ENCODE peak calls at places on chromosomes 16 and 17, in five cellular contexts. R, S, U, Z and W are unnamed samples.
A peak's percentile ranks its signal among the peaks of the same experiment; 100 is the strongest.

GRCh38 chr17:66691644-66692500 is 143.0 kb upstream of the CACNG5 start:
- DNase-seq in Z (no peak), R (peak; percentile 20), U (no peak), S (no peak), W (no peak)

GRCh38 chr16:31382485-31383161 is 10.5 kb upstream of the ITGAD start:
- DNase-seq in S (peak; percentile 77), Z (peak; percentile 67), U (peak; percentile 76), R (peak; percentile 86), W (peak; percentile 66)

GRCh38 chr17:43943769-43944418 is 1.6 kb upstream of the PPY start:
- DNase-seq in S (peak; percentile 90), Z (peak; percentile 86), R (peak; percentile 84), U (peak; percentile 76), W (peak; percentile 87)

GRCh38 chr16:75301804-75302203 is 50.4 kb upstream of the BCAR1 start:
- DNase-seq in U (no peak), Z (no peak), R (no peak), S (no peak), W (no peak)

GRCh38 chr17:50661348-50661747 is 26.7 kb downstream of the ABCC3 start:
- DNase-seq in Z (no peak), R (no peak), S (no peak), U (no peak), W (no peak)

GRCh38 chr17:74249966-74250365 is 24.1 kb upstream of the DNAI2 start:
- DNase-seq in S (no peak), U (no peak), Z (no peak), R (peak; percentile 23), W (no peak)

GRCh38 chr17:83203073-83203471 is 123.7 kb downstream of the METRNL start:
- DNase-seq in U (no peak), Z (peak; percentile 37), R (peak; percentile 90), S (no peak), W (no peak)

GRCh38 chr17:45282683-45283644 is 21.1 kb upstream of the SPATA32 start:
- DNase-seq in S (no peak), R (no peak), U (no peak), Z (no peak), W (no peak)

GRCh38 chr16:53434436-53435065 is at the start of gene RBL2:
- DNase-seq in R (peak; percentile 90), S (peak; percentile 79), U (peak; percentile 16), Z (peak; percentile 87), W (peak; percentile 73)

GRCh38 chr17:57953703-57954420 is 1.4 kb downstream of the CUEDC1 start:
- DNase-seq in Z (no peak), S (no peak), U (no peak), R (no peak), W (no peak)

GRCh38 chr16:75099738-75100615 is 16.6 kb downstream of the LDHD start:
- DNase-seq in S (no peak), R (peak; percentile 97), U (no peak), Z (no peak), W (no peak)

DNA sequence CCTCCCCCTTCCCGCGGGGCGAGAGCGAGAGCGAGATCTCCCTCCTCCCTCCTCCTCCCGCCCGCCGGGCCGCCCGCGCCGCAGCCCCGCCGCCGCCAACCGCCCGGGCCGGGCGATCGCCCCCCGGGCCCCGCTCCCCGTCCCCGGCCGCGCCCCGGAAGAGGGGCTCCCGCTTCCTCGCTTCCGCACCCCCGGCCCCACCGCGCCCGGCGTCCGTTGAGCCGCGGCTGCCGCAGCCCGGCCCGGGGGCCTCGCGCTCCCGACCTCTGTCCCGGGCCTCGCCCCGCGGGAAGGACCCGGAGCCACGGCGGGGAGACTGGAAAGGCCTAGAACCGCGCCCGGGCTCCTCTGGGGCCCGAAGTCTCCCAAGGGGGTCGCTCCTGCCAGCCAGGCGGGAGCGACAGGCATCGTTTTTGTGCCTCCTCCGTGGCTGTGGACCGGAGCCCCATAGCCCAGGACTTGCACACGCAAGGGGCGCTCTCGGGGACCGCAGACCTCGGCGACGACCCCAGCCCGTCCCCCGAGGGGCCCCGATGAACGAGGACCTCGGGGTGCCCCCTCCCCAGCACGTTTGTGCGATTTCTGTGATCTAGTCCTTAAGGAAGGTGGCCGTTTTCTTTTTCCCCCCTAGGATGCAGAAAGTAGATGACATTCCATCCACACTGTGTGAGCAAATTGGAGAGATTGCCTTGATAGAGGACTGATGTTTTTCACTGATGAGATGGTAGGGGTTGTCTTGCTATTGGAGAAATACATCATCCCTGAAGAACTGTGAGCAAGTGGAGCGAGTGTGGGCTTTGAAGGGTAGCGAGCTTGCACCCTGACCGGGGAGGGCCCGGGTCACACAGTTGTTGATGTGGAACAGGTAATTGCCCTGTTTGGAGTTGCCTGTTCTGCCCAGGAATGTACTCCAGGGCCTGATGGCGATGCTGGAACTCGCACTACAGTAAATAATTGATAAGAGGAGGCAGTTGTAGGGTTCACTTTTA is 610 bp downstream of the BANP start:
- DNase-seq in U (no peak), R (peak; percentile 58), Z (no peak), S (peak; percentile 47), W (no peak)
- TF ChIP-seq CTCF in U (no peak), R (no peak), Z (no peak), S (no peak), W (peak; percentile 43)

DNA sequence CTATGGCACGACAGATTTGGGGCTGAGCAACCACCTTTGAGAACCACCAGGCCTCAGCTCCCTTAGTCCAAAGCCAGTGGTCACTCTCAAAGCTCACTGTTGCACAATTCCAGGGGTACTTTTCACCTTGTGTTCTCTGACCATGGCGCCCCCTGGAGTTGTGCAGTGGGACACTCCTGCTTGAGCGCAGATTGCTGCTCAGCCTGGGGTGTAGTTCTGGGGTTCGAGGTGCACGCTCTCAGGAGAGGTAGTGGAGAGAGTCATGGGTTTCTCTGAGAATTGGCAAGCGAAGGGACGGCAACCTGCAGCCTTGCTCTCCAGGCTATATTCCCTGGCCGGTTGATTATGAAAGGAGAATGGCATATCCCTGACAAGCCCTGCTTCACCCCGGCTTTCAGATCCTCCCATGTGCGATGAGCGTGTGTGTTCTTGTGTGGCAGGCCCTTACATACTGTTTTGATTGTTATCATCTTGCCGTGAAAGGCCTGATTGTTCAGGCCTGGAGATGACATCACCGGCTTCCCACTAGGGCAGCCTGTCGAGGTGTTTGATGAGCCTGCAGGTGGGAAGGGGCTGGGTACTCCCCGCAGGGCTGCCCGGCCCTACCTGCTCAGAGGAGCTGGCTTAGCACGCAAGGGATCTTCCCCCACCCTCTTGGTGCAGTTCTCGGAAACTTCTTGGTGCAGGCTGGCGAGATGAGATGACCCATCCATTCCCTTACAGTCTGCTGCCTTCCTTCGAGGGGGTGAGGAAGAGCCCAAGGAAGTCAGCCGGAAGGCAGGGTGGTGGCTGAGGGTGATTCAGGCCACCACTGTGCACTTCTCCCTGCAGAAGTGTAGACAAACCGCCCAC is 431.2 kb downstream of the SLC39A11 start:
- DNase-seq in Z (no peak), R (no peak), S (no peak), U (no peak), W (peak; percentile 22)
- TF ChIP-seq CTCF in Z (no peak), R (peak; percentile 7), S (peak; percentile 13), U (peak; percentile 23), W (peak; percentile 63)

DNA sequence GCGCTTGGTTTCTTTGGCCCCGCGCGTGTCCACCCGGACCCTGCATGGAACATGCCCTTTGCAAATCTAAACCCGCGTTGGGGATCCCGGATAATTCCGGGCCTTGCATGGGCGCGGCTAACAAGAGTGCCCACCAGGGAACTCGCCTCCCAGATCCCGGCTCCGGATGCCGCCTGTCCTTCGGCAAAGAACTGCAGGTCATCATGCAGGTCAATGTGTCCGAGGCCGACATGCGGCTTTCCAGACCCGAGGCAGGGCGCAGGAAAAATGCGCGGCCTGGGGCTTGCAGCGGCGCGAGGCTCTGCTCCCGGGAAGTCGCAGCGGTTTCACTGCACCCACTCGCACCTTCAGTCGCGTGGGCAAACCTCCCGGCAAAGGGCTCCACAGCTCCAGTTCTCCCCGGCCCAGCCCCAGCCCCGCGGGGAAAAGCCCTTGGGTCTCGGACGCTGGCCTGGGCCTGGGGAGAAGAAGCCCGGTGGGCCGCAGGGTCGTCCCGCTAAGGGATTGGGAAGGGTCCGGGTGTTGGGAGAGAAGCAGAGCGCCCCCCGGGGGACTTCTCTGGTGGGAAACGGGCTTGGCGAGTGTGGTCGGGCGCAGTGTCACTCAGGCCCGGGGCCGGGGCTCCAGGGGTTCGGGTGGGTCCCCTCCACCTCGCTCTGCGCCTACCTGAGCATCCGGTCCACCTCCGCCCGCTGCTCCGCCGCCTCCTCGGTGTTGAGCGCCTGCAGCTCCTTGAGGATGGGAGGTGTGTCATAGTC is 805 bp downstream of the HNF1B start:
- DNase-seq in Z (peak; percentile 58), R (no peak), S (peak; percentile 57), U (peak; percentile 68), W (peak; percentile 31)
- TF ChIP-seq CTCF in Z (no peak), R (no peak), S (no peak), U (peak; percentile 50), W (peak; percentile 8)

GRCh38 chr17:75915268-75915667 is 10.6 kb upstream of the MRPL38 start:
- DNase-seq in U (no peak), S (no peak), R (no peak), Z (no peak), W (no peak)

GRCh38 chr17:75913537-75914210 is 9.0 kb upstream of the MRPL38 start:
- DNase-seq in S (no peak), R (no peak), Z (no peak), U (no peak), W (no peak)

GRCh38 chr17:75917443-75918111 is 12.9 kb upstream of the MRPL38 start:
- DNase-seq in Z (no peak), U (no peak), S (no peak), R (no peak), W (no peak)

GRCh38 chr17:75918112-75918445 is 13.4 kb upstream of the MRPL38 start:
- DNase-seq in S (no peak), R (no peak), Z (no peak), U (no peak), W (no peak)

DNA sequence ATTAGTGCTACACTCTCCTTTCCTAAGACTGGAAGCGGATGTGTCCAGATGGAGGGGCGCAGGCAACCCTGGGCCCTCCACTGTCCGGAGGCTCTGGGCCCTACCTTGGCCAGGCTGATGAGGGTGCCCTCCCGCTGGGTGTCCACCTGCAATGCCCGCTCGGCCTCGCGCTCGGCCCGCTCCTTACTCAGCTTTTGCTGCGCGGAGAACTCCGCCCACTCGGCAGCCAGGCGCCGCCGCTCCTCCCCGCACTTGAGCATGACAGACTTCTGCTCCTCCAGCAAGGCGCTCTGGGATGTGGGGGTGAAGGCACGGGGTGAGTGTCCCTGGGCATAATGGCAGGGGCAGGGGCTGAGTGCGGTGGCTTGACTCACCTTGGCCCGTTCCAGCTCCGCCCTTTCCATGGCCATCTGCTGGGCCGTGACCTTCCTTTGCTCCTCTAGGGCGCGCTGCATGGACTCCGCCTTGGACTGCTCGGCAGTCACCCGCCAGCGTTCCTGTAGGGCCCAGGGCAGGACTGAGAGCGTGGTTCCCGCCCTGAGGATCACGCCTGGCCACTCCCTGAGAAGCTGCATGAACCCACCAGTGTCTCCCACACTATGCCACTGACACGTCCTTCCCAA is 10.1 kb upstream of the MRPL38 start:
- DNase-seq in Z (no peak), R (no peak), U (no peak), S (no peak), W (no peak)
- TF ChIP-seq CTCF in Z (no peak), R (no peak), U (no peak), S (no peak), W (no peak)